ENCODE peak calls at places on chromosomes 16 and 17, in four cellular contexts. T, L, K and P are unnamed samples.

GRCh38 chr17:82063424-82064415 is 1.9 kb downstream of the DUS1L start:
- DNase-seq in T (no peak), L (no peak), K (no peak), P (no peak)

GRCh38 chr17:82428546-82428945 is 10.2 kb upstream of the OGFOD3 start:
- DNase-seq in T (no peak), L (no peak), K (no peak), P (no peak)

GRCh38 chr17:65560628-65561371 is 648 bp downstream of the AXIN2 start:
- DNase-seq in T (peak; percentile 89), L (peak; percentile 61), K (peak; percentile 81), P (peak; percentile 94)

GRCh38 chr17:61381537-61381936 is 18.1 kb upstream of the TBX2 start:
- DNase-seq in T (no peak), L (no peak), K (no peak), P (no peak)

GRCh38 chr16:30022887-30023286 is at the start of gene C16orf92:
- DNase-seq in T (no peak), L (no peak), K (no peak), P (no peak)

GRCh38 chr16:3961449-3961849 is 80.9 kb upstream of the CREBBP start:
- DNase-seq in T (peak; percentile 58), L (no peak), K (peak; percentile 49), P (peak; percentile 51)

GRCh38 chr17:79647456-79647915 is 36.6 kb upstream of the RBFOX3 start:
- DNase-seq in T (peak; percentile 2), L (no peak), K (no peak), P (no peak)

GRCh38 chr16:72455743-72456659 is 284.0 kb upstream of the PMFBP1 start:
- DNase-seq in T (no peak), L (no peak), K (no peak), P (peak; percentile 71)

GRCh38 chr16:3113765-3114479 is 1.5 kb downstream of the ZNF205 start:
- DNase-seq in T (no peak), L (no peak), K (peak; percentile 19), P (no peak)

GRCh38 chr16:53166099-53166498 is 111.3 kb downstream of the CHD9 start:
- DNase-seq in T (no peak), L (no peak), K (no peak), P (no peak)

GRCh38 chr16:19192865-19193264 is 24.8 kb downstream of the SYT17 start:
- DNase-seq in T (no peak), L (no peak), K (no peak), P (no peak)

GRCh38 chr17:57415737-57416354 is 159.5 kb downstream of the MSI2 start:
- DNase-seq in T (no peak), L (no peak), K (no peak), P (no peak)

GRCh38 chr17:76909971-76910760 is 42.0 kb downstream of the MGAT5B start:
- DNase-seq in T (peak; percentile 60), L (no peak), K (no peak), P (peak; percentile 41)

GRCh38 chr17:82084373-82085030 is 13.5 kb downstream of the FASN start:
- DNase-seq in T (no peak), L (no peak), K (no peak), P (no peak)

GRCh38 chr16:23508589-23509440 is 1.5 kb downstream of the GGA2 start:
- DNase-seq in T (peak; percentile 20), L (no peak), K (no peak), P (peak; percentile 26)

GRCh38 chr17:61492759-61493526 is 40.7 kb downstream of the TBX4 start:
- DNase-seq in T (no peak), L (no peak), K (no peak), P (no peak)

GRCh38 chr16:23248261-23249194 is 53.6 kb upstream of the SCNN1B start:
- DNase-seq in T (no peak), L (no peak), K (no peak), P (no peak)

GRCh38 chr17:59355030-59355694 is 23.7 kb downstream of the YPEL2 start:
- DNase-seq in T (no peak), L (no peak), K (no peak), P (no peak)

GRCh38 chr17:6648181-6648580 is 3.2 kb downstream of the MED31 start:
- DNase-seq in T (no peak), L (no peak), K (no peak), P (peak; percentile 56)

GRCh38 chr16:50416388-50416787 is 47.6 kb upstream of the BRD7 start:
- DNase-seq in T (no peak), L (no peak), K (no peak), P (no peak)

GRCh38 chr17:65523411-65523810 is 38.0 kb downstream of the AXIN2 start:
- DNase-seq in T (no peak), L (no peak), K (no peak), P (no peak)

GRCh38 chr17:20171741-20172377 is 162.7 kb downstream of the SPECC1 start:
- DNase-seq in T (no peak), L (no peak), K (no peak), P (no peak)

GRCh38 chr16:71894229-71894920 is 956 bp upstream of the IST1 start:
- DNase-seq in T (peak; percentile 72), L (no peak), K (no peak), P (peak; percentile 79)

GRCh38 chr16:67249178-67249759 is 490 bp downstream of the SLC9A5 start:
- DNase-seq in T (no peak), L (no peak), K (no peak), P (no peak)

GRCh38 chr17:19410875-19411291 is at the start of gene RNF112:
- DNase-seq in T (no peak), L (no peak), K (peak; percentile 33), P (no peak)

GRCh38 chr17:45346255-45347015 is 29.6 kb upstream of the MAP3K14 start:
- DNase-seq in T (peak; percentile 17), L (no peak), K (no peak), P (no peak)

GRCh38 chr17:81833921-81834830 is 674 bp downstream of the PPP1R27 start:
- DNase-seq in T (no peak), L (no peak), K (no peak), P (no peak)

GRCh38 chr17:2266045-2266864 is 37.3 kb downstream of the SMG6 start:
- DNase-seq in T (no peak), L (peak; percentile 31), K (no peak), P (no peak)

GRCh38 chr17:55161935-55162555 is 102.7 kb upstream of the HLF start:
- DNase-seq in T (no peak), L (no peak), K (no peak), P (peak; percentile 78)

GRCh38 chr17:74085434-74085833 is 118.0 kb upstream of the RPL38 start:
- DNase-seq in T (no peak), L (no peak), K (no peak), P (peak; percentile 59)

GRCh38 chr17:3213587-3213986 is 6.1 kb downstream of the OR1A1 start:
- DNase-seq in T (no peak), L (no peak), K (no peak), P (no peak)

GRCh38 chr17:1493291-1493980 is 950 bp upstream of the MYO1C start:
- DNase-seq in T (no peak), L (no peak), K (no peak), P (no peak)

GRCh38 chr17:82319619-82320062 is 2.2 kb upstream of the CD7 start:
- DNase-seq in T (no peak), L (no peak), K (no peak), P (no peak)

GRCh38 chr16:82671743-82672142 is 45.0 kb downstream of the CDH13 start:
- DNase-seq in T (no peak), L (no peak), K (no peak), P (peak; percentile 5)

GRCh38 chr16:86215979-86216585 is 294.2 kb upstream of the FOXF1 start:
- DNase-seq in T (no peak), L (no peak), K (no peak), P (no peak)

GRCh38 chr16:67727521-67728485 is 8.7 kb upstream of the GFOD2 start:
- DNase-seq in T (no peak), L (no peak), K (no peak), P (no peak)

GRCh38 chr17:72501404-72502110 is 380.7 kb downstream of the SOX9 start:
- DNase-seq in T (no peak), L (no peak), K (no peak), P (no peak)

GRCh38 chr17:28724500-28725165 is 1.4 kb downstream of the TLCD1 start:
- DNase-seq in T (no peak), L (no peak), K (no peak), P (peak; percentile 57)

GRCh38 chr17:50660042-50660886 is 25.6 kb downstream of the ABCC3 start:
- DNase-seq in T (no peak), L (no peak), K (no peak), P (peak; percentile 88)

GRCh38 chr16:85418978-85419491 is 194.1 kb upstream of the GSE1 start:
- DNase-seq in T (peak; percentile 19), L (no peak), K (no peak), P (peak; percentile 26)